ENCODE peak calls at places on chromosomes 11 and 22, in six cellular contexts. One of them, this sample, is unnamed.

GRCh38 chr22:49763696-49764095 is 64.0 kb downstream of the BRD1 start:
- DNase-seq in stomach: no peak
- DNase-seq in hepatic stellate cell: no peak
- DNase-seq in DMS153: no peak
- DNase-seq in stromal cell of bone marrow: no peak
- DNase-seq in H7: no peak
- DNase-seq in this sample: no peak

GRCh38 chr11:93464938-93465337 is 78.3 kb downstream of the SMCO4 start:
- DNase-seq in hepatic stellate cell: no peak
- DNase-seq in DMS153: no peak
- DNase-seq in H7: no peak
- DNase-seq in stromal cell of bone marrow: no peak
- DNase-seq in stomach: no peak
- DNase-seq in this sample: peak

GRCh38 chr11:102495161-102496042 is 35.1 kb downstream of the MMP7 start:
- DNase-seq in stromal cell of bone marrow: peak
- DNase-seq in DMS153: peak
- DNase-seq in stomach: no peak
- DNase-seq in H7: peak
- DNase-seq in hepatic stellate cell: peak
- DNase-seq in this sample: peak

GRCh38 chr22:46027219-46028068 is 50.5 kb upstream of the WNT7B start:
- DNase-seq in stromal cell of bone marrow: no peak
- DNase-seq in H7: peak
- DNase-seq in stomach: peak
- DNase-seq in hepatic stellate cell: no peak
- DNase-seq in DMS153: no peak
- DNase-seq in this sample: no peak

GRCh38 chr11:17407575-17407974 is 19.1 kb upstream of the KCNJ11 start:
- DNase-seq in DMS153: no peak
- DNase-seq in stromal cell of bone marrow: no peak
- DNase-seq in stomach: no peak
- DNase-seq in hepatic stellate cell: no peak
- DNase-seq in H7: no peak
- DNase-seq in this sample: no peak

GRCh38 chr22:47408409-47408808 is 646.0 kb downstream of the TBC1D22A start:
- DNase-seq in H7: no peak
- DNase-seq in DMS153: no peak
- DNase-seq in stomach: no peak
- DNase-seq in stromal cell of bone marrow: no peak
- DNase-seq in hepatic stellate cell: no peak
- DNase-seq in this sample: no peak

GRCh38 chr22:30044369-30044768 is 35.9 kb upstream of the HORMAD2 start:
- DNase-seq in DMS153: peak
- DNase-seq in H7: no peak
- DNase-seq in hepatic stellate cell: peak
- DNase-seq in stromal cell of bone marrow: peak
- DNase-seq in stomach: peak
- DNase-seq in this sample: no peak

GRCh38 chr11:128052912-128053641 is 534.3 kb downstream of the ETS1 start:
- DNase-seq in stromal cell of bone marrow: peak
- DNase-seq in DMS153: peak
- DNase-seq in hepatic stellate cell: no peak
- DNase-seq in H7: no peak
- DNase-seq in stomach: no peak
- DNase-seq in this sample: no peak

GRCh38 chr11:117313103-117313502 is 3.0 kb downstream of the BACE1 start:
- DNase-seq in H7: no peak
- DNase-seq in stromal cell of bone marrow: no peak
- DNase-seq in hepatic stellate cell: no peak
- DNase-seq in DMS153: no peak
- DNase-seq in stomach: no peak
- DNase-seq in this sample: peak

GRCh38 chr11:72278911-72279310 is 34.9 kb upstream of the PHOX2A start:
- DNase-seq in H7: no peak
- DNase-seq in stromal cell of bone marrow: peak
- DNase-seq in DMS153: no peak
- DNase-seq in hepatic stellate cell: no peak
- DNase-seq in stomach: no peak
- DNase-seq in this sample: no peak

GRCh38 chr11:32081129-32081641 is 9.7 kb upstream of the RCN1 start:
- DNase-seq in stromal cell of bone marrow: peak
- DNase-seq in hepatic stellate cell: peak
- DNase-seq in stomach: no peak
- DNase-seq in DMS153: peak
- DNase-seq in H7: no peak
- DNase-seq in this sample: no peak

GRCh38 chr11:18633256-18634139 is 644 bp downstream of the SPTY2D1 start:
- DNase-seq in hepatic stellate cell: peak
- DNase-seq in DMS153: no peak
- DNase-seq in H7: no peak
- DNase-seq in stromal cell of bone marrow: no peak
- DNase-seq in stomach: no peak
- DNase-seq in this sample: peak

GRCh38 chr11:132888226-132888625 is 644.1 kb downstream of the OPCML start:
- DNase-seq in hepatic stellate cell: peak
- DNase-seq in stomach: no peak
- DNase-seq in H7: no peak
- DNase-seq in DMS153: no peak
- DNase-seq in stromal cell of bone marrow: no peak
- DNase-seq in this sample: no peak